ENCODE peak calls at places on chromosomes 3 and 15, in ten cellular contexts. L, F, E, D, V, P, G, U, T and W are unnamed samples.

GRCh38 chr3:26623409-26624208 is 1.0 kb downstream of the LRRC3B start:
- DNase-seq in L (no peak), F (no peak), E (no peak), D (no peak), V (no peak), P (no peak), G (no peak), U (no peak), T (no peak), W (no peak)

GRCh38 chr15:63075072-63075995 is 32.8 kb downstream of the TPM1 start:
- DNase-seq in L (no peak), F (no peak), E (no peak), D (no peak), V (no peak), P (no peak), G (no peak), U (peak), T (peak), W (no peak)

GRCh38 chr3:32216172-32216783 is 22.2 kb upstream of the CMTM8 start:
- DNase-seq in L (no peak), F (no peak), E (peak), D (no peak), V (peak), P (no peak), G (peak), U (no peak), T (no peak), W (no peak)

GRCh38 chr3:13233487-13234154 is 160.4 kb upstream of the IQSEC1 start:
- DNase-seq in L (no peak), F (no peak), E (no peak), D (no peak), V (no peak), P (no peak), G (no peak), U (no peak), T (no peak), W (no peak)

GRCh38 chr3:46500631-46501377 is 3.0 kb downstream of the RTP3 start:
- DNase-seq in L (peak), F (no peak), E (no peak), D (no peak), V (no peak), P (no peak), G (no peak), U (no peak), T (no peak), W (no peak)

GRCh38 chr3:126372413-126373145 is 15.4 kb upstream of the KLF15 start:
- DNase-seq in L (no peak), F (no peak), E (no peak), D (no peak), V (peak), P (peak), G (no peak), U (no peak), T (peak), W (no peak)

GRCh38 chr3:132399054-132399929 is 18.0 kb upstream of the DNAJC13 start:
- DNase-seq in L (no peak), F (peak), E (peak), D (no peak), V (peak), P (no peak), G (peak), U (no peak), T (no peak), W (peak)

GRCh38 chr3:76065975-76066374 is 280.6 kb upstream of the ZNF717 start:
- DNase-seq in L (no peak), F (no peak), E (no peak), D (no peak), V (no peak), P (no peak), G (no peak), U (no peak), T (no peak), W (no peak)

GRCh38 chr15:69088300-69088965 is 72.0 kb upstream of the GLCE start:
- DNase-seq in L (no peak), F (no peak), E (no peak), D (no peak), V (no peak), P (no peak), G (no peak), U (no peak), T (no peak), W (no peak)

GRCh38 chr3:2514031-2514430 is 415.4 kb downstream of the CNTN4 start:
- DNase-seq in L (no peak), F (no peak), E (no peak), D (no peak), V (no peak), P (no peak), G (no peak), U (no peak), T (no peak), W (no peak)

GRCh38 chr3:119630562-119631329 is 29.6 kb downstream of the POPDC2 start:
- DNase-seq in L (no peak), F (no peak), E (peak), D (no peak), V (no peak), P (no peak), G (no peak), U (no peak), T (peak), W (no peak)

GRCh38 chr3:157166559-157166958 is 6.6 kb upstream of the CCNL1 start:
- DNase-seq in L (no peak), F (no peak), E (no peak), D (no peak), V (no peak), P (no peak), G (no peak), U (no peak), T (no peak), W (no peak)
- TF ChIP-seq POLR2A in L (no peak), F (no peak), E (no peak), D (no peak), V (no peak), P (no peak), G (no peak), U (no peak), T (no peak), W (no peak)

DNA sequence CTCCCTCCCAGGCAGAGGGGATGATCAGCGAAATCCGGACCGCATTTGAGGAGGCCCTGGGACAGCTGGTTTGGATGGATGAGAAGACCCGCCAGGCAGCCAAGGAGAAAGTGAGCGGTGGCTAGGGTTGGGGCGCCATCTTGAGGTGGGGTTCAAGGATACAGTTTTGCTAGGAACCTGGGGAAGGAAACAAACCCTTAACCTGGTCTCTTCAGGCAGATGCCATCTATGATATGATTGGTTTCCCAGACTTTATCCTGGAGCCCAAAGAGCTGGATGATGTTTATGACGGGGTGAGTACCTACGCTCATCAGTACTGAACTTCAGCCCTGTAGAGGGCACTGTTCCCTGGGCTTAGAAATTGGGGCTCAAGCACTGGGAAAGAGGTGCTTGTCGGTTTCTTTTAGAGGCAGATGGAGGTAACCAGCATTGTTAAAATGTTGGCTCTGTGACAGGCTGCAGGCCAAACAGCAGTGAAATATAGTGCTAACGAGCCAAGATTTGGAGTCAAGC is 9.6 kb upstream of the PSMD2 start:
- DNase-seq in L (peak), F (peak), E (peak), D (no peak), V (no peak), P (no peak), G (peak), U (no peak), T (no peak), W (peak)
- TF ChIP-seq POLR2A in L (no peak), F (no peak), E (no peak), D (no peak), V (no peak), P (no peak), G (no peak), U (no peak), T (no peak), W (no peak)

GRCh38 chr3:129025108-129025507 is 24.0 kb downstream of the EFCC1 start:
- DNase-seq in L (no peak), F (no peak), E (no peak), D (no peak), V (no peak), P (no peak), G (no peak), U (no peak), T (no peak), W (no peak)

GRCh38 chr3:129025691-129026435 is 24.8 kb downstream of the EFCC1 start:
- DNase-seq in L (no peak), F (no peak), E (no peak), D (no peak), V (no peak), P (peak), G (no peak), U (peak), T (peak), W (no peak)

GRCh38 chr3:129027544-129027880 is 26.4 kb downstream of the EFCC1 start:
- DNase-seq in L (no peak), F (no peak), E (no peak), D (no peak), V (no peak), P (no peak), G (no peak), U (no peak), T (no peak), W (no peak)

GRCh38 chr3:129028866-129029265 is 27.8 kb downstream of the EFCC1 start:
- DNase-seq in L (no peak), F (no peak), E (no peak), D (no peak), V (no peak), P (no peak), G (no peak), U (no peak), T (no peak), W (no peak)

GRCh38 chr3:129026728-129027543 is 25.8 kb downstream of the EFCC1 start:
- DNase-seq in L (peak), F (peak), E (peak), D (peak), V (peak), P (peak), G (peak), U (peak), T (peak), W (peak)
- TF ChIP-seq POLR2A in L (no peak), F (no peak), E (peak), D (no peak), V (no peak), P (no peak), G (peak), U (peak), T (no peak), W (peak)

DNA sequence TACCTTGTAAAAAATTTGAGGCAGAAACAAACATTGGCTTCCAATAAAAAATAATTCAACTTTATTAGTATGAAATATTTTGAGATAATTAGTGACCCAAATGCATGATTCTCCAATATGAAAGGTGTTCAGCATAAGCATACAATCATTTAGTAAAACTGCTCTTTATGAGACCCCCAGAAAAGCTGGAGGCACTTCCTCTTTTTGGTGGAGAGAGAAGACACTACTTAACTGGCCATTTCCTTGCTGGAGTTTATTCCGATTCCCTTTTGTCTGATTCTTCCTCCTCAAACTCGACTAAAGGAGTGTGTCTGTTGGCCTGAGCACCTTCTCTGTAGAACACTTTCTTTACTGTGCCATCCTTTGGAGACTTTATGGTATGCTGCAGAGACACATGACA is 34.8 kb upstream of the DCUN1D1 start:
- DNase-seq in L (no peak), F (no peak), E (no peak), D (no peak), V (no peak), P (no peak), G (no peak), U (no peak), T (no peak), W (no peak)
- TF ChIP-seq POLR2A in L (no peak), F (no peak), E (no peak), D (no peak), V (no peak), P (no peak), G (no peak), U (no peak), T (no peak), W (no peak)

GRCh38 chr3:134048278-134048996 is 18.7 kb upstream of the SLCO2A1 start:
- DNase-seq in L (no peak), F (no peak), E (no peak), D (no peak), V (no peak), P (no peak), G (no peak), U (no peak), T (no peak), W (no peak)

GRCh38 chr3:134054881-134055280 is 25.2 kb upstream of the SLCO2A1 start:
- DNase-seq in L (no peak), F (no peak), E (no peak), D (no peak), V (no peak), P (no peak), G (no peak), U (no peak), T (no peak), W (no peak)

GRCh38 chr3:134054231-134054630 is 24.5 kb upstream of the SLCO2A1 start:
- DNase-seq in L (no peak), F (peak), E (no peak), D (no peak), V (no peak), P (no peak), G (no peak), U (no peak), T (no peak), W (no peak)

GRCh38 chr3:134052370-134052769 is 22.6 kb upstream of the SLCO2A1 start:
- DNase-seq in L (no peak), F (no peak), E (no peak), D (no peak), V (no peak), P (no peak), G (no peak), U (no peak), T (no peak), W (no peak)

DNA sequence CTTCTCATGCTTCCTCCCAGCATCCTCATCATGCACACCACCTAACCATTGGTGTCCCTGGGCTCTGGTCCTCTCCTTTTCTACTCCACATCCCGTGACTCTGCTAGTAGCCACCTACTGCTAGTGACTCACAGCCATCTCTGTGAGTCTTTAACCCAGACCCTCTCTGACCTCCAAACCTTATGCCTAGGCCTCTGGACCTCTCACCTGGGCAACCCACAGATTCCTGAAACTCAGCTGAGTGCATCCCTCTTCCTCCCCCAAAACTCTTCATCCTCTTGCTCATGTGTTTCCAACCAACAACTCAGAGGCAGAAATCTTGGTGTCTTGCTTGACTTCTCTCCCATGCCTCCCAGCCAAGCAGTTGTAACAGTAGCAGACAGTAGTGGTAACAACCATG is 20.0 kb upstream of the SLCO2A1 start:
- DNase-seq in L (no peak), F (no peak), E (no peak), D (no peak), V (no peak), P (no peak), G (no peak), U (no peak), T (no peak), W (no peak)
- TF ChIP-seq POLR2A in L (no peak), F (no peak), E (no peak), D (no peak), V (no peak), P (no peak), G (no peak), U (no peak), T (no peak), W (no peak)

GRCh38 chr15:99251436-99251821 is at the start of gene LRRC28:
- DNase-seq in L (no peak), F (no peak), E (no peak), D (no peak), V (peak), P (no peak), G (no peak), U (no peak), T (no peak), W (peak)

GRCh38 chr15:99252326-99252725 is 1.0 kb downstream of the LRRC28 start:
- DNase-seq in L (no peak), F (no peak), E (no peak), D (no peak), V (no peak), P (no peak), G (no peak), U (no peak), T (no peak), W (no peak)

GRCh38 chr15:99253381-99254090 is 2.3 kb downstream of the LRRC28 start:
- DNase-seq in L (no peak), F (no peak), E (no peak), D (no peak), V (no peak), P (no peak), G (no peak), U (no peak), T (no peak), W (peak)

GRCh38 chr15:99257107-99257750 is 5.9 kb downstream of the LRRC28 start:
- DNase-seq in L (no peak), F (no peak), E (no peak), D (no peak), V (no peak), P (no peak), G (no peak), U (no peak), T (no peak), W (no peak)
- TF ChIP-seq POLR2A in L (no peak), F (no peak), E (no peak), D (no peak), V (no peak), P (no peak), G (no peak), U (no peak), T (no peak), W (no peak)

DNA sequence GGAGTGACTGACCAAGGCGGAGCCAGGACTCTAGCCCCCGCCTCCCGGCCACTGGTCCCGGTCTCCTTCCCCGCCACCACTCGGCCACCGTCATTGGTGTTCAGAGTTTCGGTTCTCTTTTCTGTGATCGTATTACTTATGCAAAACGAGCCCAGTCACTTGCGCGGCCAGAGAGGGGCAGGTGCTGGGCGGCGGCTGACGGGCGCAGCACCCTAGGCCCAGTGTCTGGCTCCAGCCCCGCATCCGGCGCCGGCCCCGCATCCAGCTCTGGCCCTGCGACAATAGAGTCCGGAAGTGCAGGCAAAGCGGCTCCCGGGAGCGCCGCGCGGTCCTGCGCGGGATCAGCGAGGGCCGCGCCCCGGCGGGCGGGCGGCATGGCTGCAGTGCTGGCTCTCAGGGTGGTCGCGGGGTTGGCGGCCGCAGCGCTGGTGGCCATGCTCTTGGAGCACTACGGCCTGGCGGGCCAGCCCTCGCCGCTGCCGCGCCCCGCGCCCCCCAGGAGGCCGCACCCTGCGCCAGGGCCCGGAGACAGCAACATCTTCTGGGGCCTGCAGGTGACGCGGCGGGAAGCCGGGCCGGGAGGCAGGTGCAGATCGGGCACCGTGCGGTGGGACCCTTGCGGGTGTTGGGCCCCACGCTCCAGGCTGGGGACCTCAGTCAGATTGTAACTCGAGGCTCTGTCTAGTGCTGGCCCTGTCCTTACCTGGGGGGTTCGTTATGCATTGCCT is at the start of gene TMEM62:
- DNase-seq in L (peak), F (peak), E (peak), D (peak), V (peak), P (peak), G (peak), U (peak), T (peak), W (peak)
- TF ChIP-seq POLR2A in L (peak), F (peak), E (peak), D (no peak), V (peak), P (no peak), G (peak), U (peak), T (no peak), W (peak)

GRCh38 chr15:92164327-92165000 is 229.2 kb upstream of the ST8SIA2 start:
- DNase-seq in L (no peak), F (no peak), E (peak), D (no peak), V (peak), P (no peak), G (no peak), U (no peak), T (no peak), W (no peak)
- TF ChIP-seq POLR2A in L (no peak), F (no peak), E (no peak), D (no peak), V (peak), P (no peak), G (no peak), U (no peak), T (no peak), W (no peak)

DNA sequence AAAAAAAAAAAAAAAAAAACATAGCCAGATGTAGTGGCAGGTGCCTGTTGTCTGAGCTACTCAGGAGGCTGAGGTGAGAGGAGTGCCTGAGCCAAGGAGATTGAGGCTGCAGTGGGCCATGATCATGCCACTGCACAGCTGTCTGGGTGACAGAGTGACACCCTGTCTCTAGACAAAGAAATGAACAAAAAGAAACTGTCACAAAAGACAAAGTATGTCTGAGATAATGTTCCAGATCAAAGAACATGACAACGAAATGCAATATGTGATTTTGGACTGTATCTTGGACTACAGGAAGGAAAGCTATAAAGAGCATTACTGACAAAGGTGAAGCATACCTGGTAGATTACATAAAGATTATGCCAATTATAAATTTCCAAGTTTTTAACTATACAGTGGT is 862.8 kb downstream of the ROBO2 start:
- DNase-seq in L (no peak), F (no peak), E (no peak), D (no peak), V (no peak), P (no peak), G (no peak), U (no peak), T (no peak), W (no peak)
- TF ChIP-seq POLR2A in L (no peak), F (no peak), E (no peak), D (no peak), V (no peak), P (no peak), G (no peak), U (no peak), T (no peak), W (no peak)

GRCh38 chr15:50353999-50354837 is 780 bp downstream of the GABPB1 start:
- DNase-seq in L (peak), F (peak), E (peak), D (peak), V (peak), P (peak), G (peak), U (peak), T (peak), W (peak)
- TF ChIP-seq POLR2A in L (peak), F (no peak), E (peak), D (no peak), V (peak), P (no peak), G (no peak), U (peak), T (peak), W (no peak)